ENCODE peak calls at places on chromosomes 4 and X, in ten cellular contexts. P is heart left ventricle, V is nephron progenitor cell, L is tibial nerve, C is GM13977, E is IMR-90, H is thoracic aorta, U is astrocyte of the spinal cord, N is SK-N-SH, M is heart right ventricle. X is an unnamed sample.

GRCh38 chrX:150316564-150316963 is 46.6 kb upstream of the MAMLD1 start:
- DNase-seq in H (no peak), L (no peak), U (no peak), V (no peak), P (no peak), N (no peak), M (peak; percentile 24), C (no peak), E (no peak), X (no peak)

GRCh38 chr4:26248647-26249046 is 72.2 kb upstream of the RBPJ start:
- DNase-seq in C (no peak), P (no peak), N (peak; percentile 46), U (peak; percentile 81), H (no peak), L (peak; percentile 62), V (no peak), E (peak; percentile 88), M (no peak), X (no peak)

GRCh38 chr4:177272007-177272406 is 37.7 kb upstream of the NEIL3 start:
- DNase-seq in L (no peak), H (no peak), P (no peak), M (no peak), C (no peak), U (no peak), E (no peak), V (no peak), N (no peak), X (no peak)

GRCh38 chrX:50168305-50168704 is 32.5 kb downstream of the AKAP4 start:
- DNase-seq in P (no peak), V (no peak), N (no peak), H (no peak), E (peak; percentile 4), U (no peak), L (no peak), M (no peak), C (no peak), X (no peak)

GRCh38 chr4:1283711-1284110 is 6.0 kb upstream of the MAEA start:
- DNase-seq in V (no peak), L (no peak), M (no peak), U (no peak), P (no peak), E (no peak), N (no peak), H (no peak), C (peak; percentile 3), X (no peak)

GRCh38 chr4:84503495-84504437 is 4.7 kb upstream of the NKX6-1 start:
- DNase-seq in E (peak; percentile 66), H (no peak), M (no peak), N (peak; percentile 65), U (peak; percentile 80), C (peak; percentile 66), V (peak; percentile 52), P (no peak), L (peak; percentile 36), X (no peak)

GRCh38 chrX:119622356-119623232 is 16.4 kb upstream of the NKRF start:
- DNase-seq in C (no peak), M (peak; percentile 16), H (no peak), P (peak; percentile 65), E (peak; percentile 79), L (no peak), V (no peak), N (no peak), U (peak; percentile 85), X (no peak)

GRCh38 chr4:82886145-82886942 is 4.6 kb downstream of the SEC31A start:
- DNase-seq in H (no peak), U (no peak), V (no peak), M (no peak), C (no peak), N (no peak), P (no peak), E (no peak), L (no peak), X (no peak)

GRCh38 chr4:25446611-25447010 is 69.5 kb downstream of the ANAPC4 start:
- DNase-seq in V (no peak), U (no peak), L (no peak), H (no peak), E (no peak), N (no peak), P (no peak), M (no peak), C (no peak), X (no peak)

GRCh38 chrX:40189018-40189417 is 91.3 kb upstream of the BCOR start:
- DNase-seq in P (no peak), E (no peak), M (no peak), C (no peak), V (no peak), H (no peak), U (no peak), N (no peak), L (no peak), X (no peak)

GRCh38 chrX:38236901-38237615 is 16.4 kb upstream of the SRPX start:
- DNase-seq in N (no peak), M (no peak), V (no peak), P (no peak), H (no peak), E (no peak), C (no peak), U (no peak), L (no peak), X (no peak)

GRCh38 chrX:27619975-27620374 is 29.8 kb downstream of the DCAF8L2 start:
- DNase-seq in V (no peak), U (no peak), C (peak; percentile 7), M (no peak), N (no peak), P (no peak), E (peak; percentile 8), L (no peak), H (no peak), X (no peak)

GRCh38 chr4:58456727-58457384 is 1346.7 kb upstream of the IGFBP7 start:
- DNase-seq in N (no peak), V (no peak), M (no peak), H (no peak), P (peak; percentile 26), C (no peak), U (no peak), E (no peak), L (no peak), X (no peak)

GRCh38 chr4:181944527-181944926 is 298.7 kb upstream of the TENM3 start:
- DNase-seq in M (no peak), L (no peak), U (no peak), E (no peak), P (no peak), N (no peak), H (no peak), V (no peak), C (no peak), X (no peak)

DNA sequence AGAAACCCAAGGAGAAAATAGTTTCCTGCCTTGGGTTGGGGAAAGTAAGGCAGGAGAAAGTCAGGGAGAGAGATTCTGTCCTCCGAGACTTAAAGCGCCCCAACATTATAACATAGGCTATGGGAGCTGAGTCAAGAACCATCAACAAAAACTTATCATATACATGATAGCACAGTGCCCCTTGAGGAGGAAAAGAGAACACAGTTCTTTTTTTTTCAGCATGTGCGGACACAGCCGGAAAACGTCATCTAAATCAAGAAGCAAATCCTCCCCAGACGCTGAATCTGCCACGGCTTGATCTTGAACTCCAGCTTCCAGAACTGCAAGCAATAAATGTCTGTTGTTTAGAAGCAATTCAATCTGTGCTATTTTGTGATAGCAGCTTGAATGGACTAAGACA is 549.6 kb upstream of the PRKX start:
- DNase-seq in M (no peak), C (no peak), U (no peak), H (no peak), L (no peak), N (peak; percentile 16), E (no peak), P (no peak), V (no peak), X (no peak)
- TF ChIP-seq CTCF in M (no peak), C (peak; percentile 21), U (no peak), H (no peak), L (no peak), N (peak; percentile 45), E (no peak), P (no peak), V (peak; percentile 46), X (peak; percentile 60)

DNA sequence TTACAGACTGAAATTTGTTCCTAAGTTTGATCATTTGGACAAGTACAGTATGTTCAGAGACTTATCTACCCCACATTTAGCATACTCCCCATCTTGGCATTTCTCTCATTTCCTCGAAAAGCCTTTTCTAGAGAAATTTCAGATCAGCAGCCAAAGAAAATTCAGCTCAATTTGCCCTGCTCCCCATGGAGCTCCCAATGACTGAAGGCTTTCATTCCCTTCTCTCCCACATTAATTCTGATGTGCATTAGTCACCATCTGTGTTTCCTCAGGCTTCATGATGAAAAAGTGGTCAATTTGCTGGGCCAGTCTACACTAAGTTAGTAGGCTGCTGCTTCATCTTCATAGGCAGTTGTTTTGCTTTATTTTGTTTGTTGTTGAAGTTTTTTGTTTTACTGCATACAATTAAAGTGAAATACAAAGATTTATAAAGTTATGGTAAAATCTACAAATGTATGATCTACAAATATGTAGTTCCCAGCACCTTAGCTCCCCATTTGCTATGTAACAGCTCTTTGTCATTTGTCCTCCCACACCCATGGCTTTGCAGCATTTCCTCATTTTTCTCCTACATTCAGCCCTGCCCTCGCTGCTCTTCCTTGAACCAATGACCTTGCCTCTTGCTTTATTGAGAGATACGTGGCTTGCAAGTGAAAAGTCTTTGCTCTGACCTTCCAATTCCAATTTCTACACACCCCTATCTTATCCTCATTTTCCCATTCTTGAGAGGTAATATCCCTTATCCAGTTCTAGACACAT is 193.9 kb downstream of the ANAPC10 start:
- DNase-seq in U (peak; percentile 77), H (no peak), M (no peak), C (no peak), V (no peak), E (no peak), P (no peak), N (no peak), L (no peak), X (no peak)
- TF ChIP-seq CTCF in U (no peak), H (no peak), M (no peak), C (no peak), V (no peak), E (no peak), P (no peak), N (no peak), L (no peak), X (no peak)

DNA sequence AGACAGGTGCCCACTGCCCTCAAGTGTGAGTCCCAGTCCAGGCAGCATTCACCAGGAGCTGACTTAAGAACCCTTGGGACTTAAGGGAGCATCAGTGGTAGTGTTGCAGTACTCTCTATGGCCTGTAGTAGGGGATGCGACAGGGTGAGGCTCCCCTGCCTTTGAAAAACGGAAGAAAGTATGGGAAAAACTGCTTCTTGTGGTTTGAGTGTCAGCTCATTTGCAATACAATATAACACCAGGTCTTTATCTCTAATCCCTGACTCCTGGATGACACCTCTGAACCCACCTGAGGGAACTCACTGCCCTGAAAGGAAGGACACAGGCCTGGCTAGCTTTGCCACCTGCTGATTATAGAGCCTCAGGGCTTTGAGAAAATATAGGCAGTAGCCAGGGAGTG is 176.0 kb downstream of the SMARCA1 start:
- DNase-seq in L (no peak), C (no peak), M (no peak), H (no peak), P (no peak), E (no peak), U (no peak), V (no peak), N (no peak), X (no peak)
- TF ChIP-seq CTCF in L (no peak), C (no peak), M (no peak), H (no peak), P (no peak), E (no peak), U (peak; percentile 10), V (peak; percentile 10), N (no peak), X (peak; percentile 32)

DNA sequence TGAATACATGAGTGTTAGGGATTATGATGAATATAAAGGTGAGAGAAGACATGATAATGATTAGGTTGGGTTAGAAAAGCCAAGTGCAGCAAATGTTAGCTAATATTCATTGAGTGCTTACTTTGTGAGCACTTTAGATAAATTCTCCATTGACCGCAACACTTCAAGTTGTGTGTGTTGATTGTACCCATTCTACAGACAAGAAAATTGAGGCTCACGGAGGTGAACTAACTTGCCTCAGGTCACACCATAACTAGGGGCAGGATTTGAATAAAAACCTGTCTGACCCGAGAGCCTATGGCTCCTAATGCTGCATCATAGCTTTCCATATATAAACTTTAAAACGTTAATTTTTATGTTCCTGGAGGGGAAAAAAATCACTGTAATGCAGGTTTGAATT is 15.2 kb upstream of the C4orf50 start:
- DNase-seq in N (no peak), V (no peak), U (no peak), H (no peak), E (no peak), M (no peak), L (no peak), C (no peak), P (no peak), X (no peak)
- TF ChIP-seq CTCF in N (no peak), V (no peak), U (no peak), H (no peak), E (no peak), M (no peak), L (no peak), C (no peak), P (no peak), X (no peak)